ENCODE peak calls at places on chromosomes 6 and 20, in four cellular contexts. X is HCT116, M is HepG2, N is GM12878. C is an unnamed sample.

GRCh38 chr6:169589293-169589692 is 112.5 kb downstream of the WDR27 start:
- DNase-seq in X (no peak), M (no peak), N (no peak), C (no peak)

GRCh38 chr6:133837801-133838349 is 51.0 kb upstream of the TCF21 start:
- DNase-seq in X (peak), M (peak), N (no peak), C (peak)

GRCh38 chr6:24517659-24518538 is 23.1 kb downstream of the ALDH5A1 start:
- DNase-seq in X (no peak), M (no peak), N (peak), C (no peak)

GRCh38 chr6:15355683-15356099 is 109.8 kb downstream of the JARID2 start:
- DNase-seq in X (no peak), M (no peak), N (no peak), C (no peak)

GRCh38 chr6:169087436-169088046 is 166.1 kb downstream of the THBS2 start:
- DNase-seq in X (no peak), M (no peak), N (no peak), C (no peak)

GRCh38 chr6:170139531-170139930 is 151.3 kb downstream of the DLL1 start:
- DNase-seq in X (no peak), M (no peak), N (no peak), C (no peak)

GRCh38 chr20:62409935-62410741 is 3.1 kb upstream of the CABLES2 start:
- DNase-seq in X (no peak), M (peak), N (no peak), C (peak)

GRCh38 chr20:62697468-62697912 is 11.1 kb upstream of the NTSR1 start:
- DNase-seq in X (no peak), M (no peak), N (no peak), C (no peak)

GRCh38 chr20:1499528-1500420 is 8.6 kb upstream of the SIRPB2 start:
- DNase-seq in X (no peak), M (no peak), N (no peak), C (no peak)

GRCh38 chr20:57066126-57066900 is 200.1 kb downstream of the BMP7 start:
- DNase-seq in X (no peak), M (no peak), N (no peak), C (no peak)

GRCh38 chr6:143166247-143166695 is 105.6 kb downstream of the AIG1 start:
- DNase-seq in X (no peak), M (no peak), N (no peak), C (no peak)

GRCh38 chr20:31849306-31849930 is 4.0 kb upstream of the FOXS1 start:
- DNase-seq in X (no peak), M (no peak), N (no peak), C (peak)

GRCh38 chr6:101085327-101085726 is 204.2 kb upstream of the ASCC3 start:
- DNase-seq in X (no peak), M (no peak), N (no peak), C (no peak)

GRCh38 chr6:147022041-147022440 is 182.2 kb upstream of the STXBP5 start:
- DNase-seq in X (no peak), M (no peak), N (no peak), C (no peak)

GRCh38 chr6:105483492-105483891 is 80.6 kb upstream of the PREP start:
- DNase-seq in X (no peak), M (no peak), N (no peak), C (no peak)

GRCh38 chr20:34874094-34874654 is 1.5 kb upstream of the GGT7 start:
- DNase-seq in X (peak), M (peak), N (peak), C (peak)

GRCh38 chr6:106511274-106512047 is 117.8 kb downstream of the RTN4IP1 start:
- DNase-seq in X (no peak), M (peak), N (no peak), C (peak)

GRCh38 chr20:32354592-32355416 is 3.3 kb upstream of the ASXL1 start:
- DNase-seq in X (no peak), M (peak), N (peak), C (peak)

GRCh38 chr20:50859161-50859560 is 64.3 kb downstream of the BCAS4 start:
- DNase-seq in X (no peak), M (no peak), N (no peak), C (no peak)

GRCh38 chr20:37912874-37913273 is 9.9 kb downstream of the VSTM2L start:
- DNase-seq in X (no peak), M (no peak), N (no peak), C (no peak)

GRCh38 chr20:37911262-37911661 is 8.3 kb downstream of the VSTM2L start:
- DNase-seq in X (no peak), M (no peak), N (no peak), C (no peak)

GRCh38 chr20:37914367-37914671 is 11.4 kb downstream of the VSTM2L start:
- DNase-seq in X (no peak), M (no peak), N (no peak), C (no peak)

GRCh38 chr20:37913563-37914366 is 10.8 kb downstream of the VSTM2L start:
- DNase-seq in X (no peak), M (no peak), N (no peak), C (no peak)

DNA sequence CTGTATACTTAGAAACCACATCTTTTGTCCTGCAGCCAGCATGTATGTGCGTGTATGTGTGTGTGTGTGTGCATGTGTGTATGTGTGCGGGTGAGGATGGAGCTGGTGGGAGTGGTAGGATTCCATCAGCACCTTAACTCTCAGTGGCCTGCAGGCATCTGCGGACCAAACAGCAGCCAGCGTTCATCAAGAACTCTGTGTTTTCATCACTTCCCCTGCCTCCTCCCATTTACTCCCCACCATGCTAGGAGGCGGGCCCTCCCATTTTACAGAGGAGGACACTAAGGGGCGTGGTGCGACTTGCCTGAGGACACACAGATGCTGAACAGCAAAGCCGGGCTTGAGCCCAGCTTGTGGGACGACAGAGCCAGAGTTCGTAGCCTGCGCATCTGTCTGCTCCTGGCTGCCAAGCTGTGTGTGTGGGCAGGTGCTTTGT is 8.9 kb downstream of the VSTM2L start:
- DNase-seq in X (no peak), M (no peak), N (no peak), C (no peak)
- TF ChIP-seq JUND in X (no peak), M (no peak), N (no peak), C (no peak)

GRCh38 chr6:116483616-116484015 is 22.4 kb downstream of the CALHM6 start:
- DNase-seq in X (no peak), M (no peak), N (no peak), C (no peak)
- TF ChIP-seq JUND in X (no peak), M (no peak), N (no peak), C (no peak)

GRCh38 chr6:125942677-125943527 is 13.7 kb upstream of the HINT3 start:
- DNase-seq in X (no peak), M (peak), N (no peak), C (no peak)

GRCh38 chr6:125939796-125940195 is 16.8 kb upstream of the HINT3 start:
- DNase-seq in X (no peak), M (no peak), N (no peak), C (no peak)

GRCh38 chr6:125943528-125944433 is 12.8 kb upstream of the HINT3 start:
- DNase-seq in X (no peak), M (no peak), N (no peak), C (no peak)

GRCh38 chr6:125939026-125939425 is 17.5 kb upstream of the HINT3 start:
- DNase-seq in X (no peak), M (no peak), N (no peak), C (no peak)

DNA sequence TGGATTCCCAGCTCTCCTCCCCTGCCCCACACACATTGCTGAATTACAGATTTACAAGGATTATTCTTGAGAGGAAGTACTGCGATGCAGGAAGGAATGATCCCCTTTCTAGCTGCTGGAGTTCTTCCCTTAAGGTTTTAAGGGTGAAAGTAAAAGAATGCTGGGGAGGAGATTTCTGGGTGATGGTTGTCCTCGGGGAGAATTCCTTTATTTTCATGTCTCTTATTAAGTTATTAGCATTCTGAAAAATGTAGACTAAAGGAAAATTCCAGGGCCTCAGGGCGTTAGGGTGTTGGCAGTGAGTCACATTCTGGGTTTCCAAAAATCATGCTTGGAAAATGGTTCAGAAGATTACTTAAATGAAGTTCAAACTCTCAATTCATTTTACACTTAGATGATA is 15.9 kb upstream of the HINT3 start:
- DNase-seq in X (no peak), M (no peak), N (no peak), C (no peak)
- TF ChIP-seq JUND in X (no peak), M (no peak), N (no peak), C (no peak)

GRCh38 chr6:111057074-111057752 is 30.1 kb upstream of the SLC16A10 start:
- DNase-seq in X (peak), M (peak), N (no peak), C (peak)
- TF ChIP-seq JUND in X (no peak), M (no peak), N (no peak), C (no peak)

DNA sequence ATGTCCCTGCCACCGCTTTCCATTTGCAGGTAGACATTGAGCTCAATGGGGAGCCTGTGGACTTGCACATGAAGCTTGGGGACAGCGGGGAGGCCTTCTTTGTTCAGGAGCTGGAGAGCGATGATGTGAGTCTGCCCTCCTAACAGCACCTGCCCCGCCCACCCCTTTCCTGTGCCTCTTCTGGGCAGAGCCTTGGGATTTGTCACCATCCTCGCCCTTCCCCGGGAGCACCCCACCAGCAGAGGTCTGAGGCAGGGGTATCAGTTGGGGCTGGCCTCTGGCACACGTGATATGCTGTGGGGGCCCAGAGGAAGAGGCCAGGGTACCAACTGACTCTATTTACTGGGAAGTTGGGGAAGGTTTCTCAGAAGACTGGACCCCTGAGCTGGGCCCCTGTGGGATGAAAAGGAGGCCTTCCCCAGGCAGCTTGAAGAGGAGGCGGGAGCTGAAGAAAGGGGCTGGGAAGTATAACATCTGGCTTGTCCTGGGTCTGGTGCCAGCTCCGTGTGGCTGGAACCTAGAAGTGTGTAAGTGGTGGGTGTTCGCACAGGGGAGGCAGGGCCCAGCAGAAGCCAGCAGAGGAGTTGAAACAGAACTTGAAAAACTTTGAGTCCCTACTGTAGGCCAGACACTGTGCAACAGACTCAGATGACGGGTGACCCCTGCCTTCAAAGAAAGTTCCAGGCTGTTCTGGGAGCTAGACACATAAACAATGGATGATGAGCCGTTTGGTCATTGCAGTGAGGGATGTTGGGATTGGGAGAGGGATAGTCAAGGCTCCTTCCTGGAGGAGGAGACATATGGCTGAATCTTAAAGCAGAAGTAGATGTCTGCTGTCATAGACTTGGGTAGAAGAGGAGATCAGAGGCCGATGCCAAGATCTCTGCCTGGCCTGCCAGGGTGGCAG is 7.2 kb downstream of the LPIN3 start:
- DNase-seq in X (no peak), M (no peak), N (no peak), C (no peak)
- TF ChIP-seq JUND in X (no peak), M (no peak), N (no peak), C (no peak)

C was measured in T47D.